ENCODE peak calls at places on chromosomes 16 and 17, in four cellular contexts. C is A549, K is HepG2, I is K562. T is an unnamed sample.

GRCh38 chr17:43581581-43581980 is 35.4 kb upstream of the ETV4 start:
- DNase-seq in I (no peak), K (peak; percentile 68), C (no peak), T (no peak)

GRCh38 chr17:8125196-8125946 is 1.5 kb upstream of the HES7 start:
- DNase-seq in C (peak; percentile 84), K (peak; percentile 64), I (peak; percentile 72), T (peak; percentile 86)

GRCh38 chr16:88050952-88051660 is 99.9 kb downstream of the BANP start:
- DNase-seq in K (no peak), C (no peak), I (no peak), T (no peak)

GRCh38 chr17:2090210-2090641 is 35.3 kb downstream of the HIC1 start:
- DNase-seq in I (no peak), K (no peak), C (no peak), T (no peak)

GRCh38 chr17:12727076-12727750 is 61.5 kb downstream of the MYOCD start:
- DNase-seq in I (no peak), K (no peak), C (no peak), T (no peak)

GRCh38 chr17:59842901-59843652 is 49.7 kb downstream of the TUBD1 start:
- DNase-seq in I (peak; percentile 33), C (peak; percentile 70), K (peak; percentile 96), T (no peak)

GRCh38 chr17:33990943-33991706 is 264.0 kb upstream of the CCL2 start:
- DNase-seq in C (no peak), I (peak; percentile 23), K (no peak), T (no peak)

GRCh38 chr17:81483862-81484194 is 28.8 kb downstream of the ACTG1 start:
- DNase-seq in I (no peak), K (no peak), C (no peak), T (no peak)

GRCh38 chr17:7910711-7911110 is 5.4 kb downstream of the RNF227 start:
- DNase-seq in K (no peak), C (no peak), I (no peak), T (no peak)

GRCh38 chr17:15087946-15088345 is 177.2 kb downstream of the PMP22 start:
- DNase-seq in K (no peak), C (no peak), I (no peak), T (no peak)

GRCh38 chr16:72561-73537 is at the start of gene RHBDF1:
- DNase-seq in I (peak; percentile 85), K (no peak), C (peak; percentile 53), T (peak; percentile 74)

GRCh38 chr16:88784074-88784855 is 755 bp downstream of the PIEZO1 start:
- DNase-seq in C (peak; percentile 83), I (peak; percentile 77), K (peak; percentile 75), T (peak; percentile 75)

GRCh38 chr16:3007059-3007956 is 5.4 kb upstream of the CLDN9 start:
- DNase-seq in K (no peak), I (peak; percentile 69), C (no peak), T (no peak)

GRCh38 chr16:87412371-87412995 is 20.3 kb downstream of the MAP1LC3B start:
- DNase-seq in I (no peak), K (no peak), C (no peak), T (no peak)

GRCh38 chr17:41802961-41803682 is 8.6 kb downstream of the P3H4 start:
- DNase-seq in I (no peak), K (no peak), C (no peak), T (no peak)

GRCh38 chr16:57536306-57537193 is at the start of gene CCDC102A:
- DNase-seq in I (peak; percentile 70), K (no peak), C (no peak), T (peak; percentile 62)

GRCh38 chr16:66437391-66437945 is 10.4 kb downstream of the BEAN1 start:
- DNase-seq in C (no peak), K (no peak), I (no peak), T (no peak)

GRCh38 chr17:79180358-79181005 is 105.9 kb downstream of the ENGASE start:
- DNase-seq in K (no peak), C (no peak), I (no peak), T (peak; percentile 39)

GRCh38 chr17:81317992-81318391 is 22.9 kb upstream of the SLC38A10 start:
- DNase-seq in I (no peak), K (no peak), C (no peak), T (peak; percentile 67)

GRCh38 chr16:29812754-29813643 is 1.0 kb downstream of the PRRT2 start:
- DNase-seq in I (no peak), K (no peak), C (no peak), T (no peak)

GRCh38 chr17:34756670-34757021 is 177.3 kb downstream of the TMEM132E start:
- DNase-seq in C (no peak), K (no peak), I (no peak), T (peak; percentile 20)

GRCh38 chr16:51763072-51763658 is 612.1 kb upstream of the SALL1 start:
- DNase-seq in I (no peak), K (no peak), C (no peak), T (peak; percentile 46)

GRCh38 chr16:68548947-68549346 is 9.9 kb downstream of the ZFP90 start:
- DNase-seq in K (no peak), C (no peak), I (no peak), T (no peak)

GRCh38 chr17:49779730-49780220 is 8.7 kb upstream of the KAT7 start:
- DNase-seq in K (peak; percentile 56), C (peak; percentile 34), I (peak; percentile 49), T (no peak)

GRCh38 chr17:4947411-4948165 is 742 bp downstream of the PFN1 start:
- DNase-seq in C (peak; percentile 64), K (peak; percentile 50), I (peak; percentile 67), T (peak; percentile 59)

GRCh38 chr17:32777436-32777835 is 99.5 kb downstream of the MYO1D start:
- DNase-seq in I (no peak), C (peak; percentile 21), K (no peak), T (no peak)

GRCh38 chr17:40278414-40278813 is 9.3 kb upstream of the CDC6 start:
- DNase-seq in C (no peak), I (no peak), K (no peak), T (no peak)

GRCh38 chr17:40286473-40286872 is 1.2 kb upstream of the CDC6 start:
- DNase-seq in I (no peak), K (peak; percentile 76), C (no peak), T (no peak)

GRCh38 chr17:40283662-40284061 is 4.0 kb upstream of the CDC6 start:
- DNase-seq in I (no peak), C (peak; percentile 46), K (no peak), T (no peak)

GRCh38 chr17:40284085-40284713 is 3.5 kb upstream of the CDC6 start:
- DNase-seq in I (no peak), C (peak; percentile 25), K (no peak), T (no peak)

DNA sequence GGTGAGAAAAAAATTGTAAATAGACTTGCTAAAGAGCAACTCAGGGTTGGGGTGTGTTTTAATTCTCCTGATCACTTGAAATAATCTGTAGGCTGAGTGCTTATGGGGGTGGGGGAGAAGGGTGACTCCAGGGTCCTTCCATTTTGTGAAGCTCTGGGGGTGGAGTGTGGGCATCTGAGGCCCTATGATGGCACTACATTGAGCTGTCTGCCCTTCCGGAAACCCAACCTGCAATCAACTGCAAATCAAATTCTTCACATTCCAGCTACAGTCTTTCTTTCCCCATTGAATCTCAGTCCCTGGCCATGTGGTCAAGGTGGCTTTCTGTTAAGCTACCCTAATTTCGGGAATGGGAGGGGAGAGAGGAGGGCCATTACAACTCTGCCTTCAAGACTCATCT is 6.0 kb upstream of the CDC6 start:
- DNase-seq in I (no peak), K (no peak), C (no peak), T (peak; percentile 30)
- TF ChIP-seq NR3C1 in I (no peak), K (no peak), C (no peak), T (no peak)

DNA sequence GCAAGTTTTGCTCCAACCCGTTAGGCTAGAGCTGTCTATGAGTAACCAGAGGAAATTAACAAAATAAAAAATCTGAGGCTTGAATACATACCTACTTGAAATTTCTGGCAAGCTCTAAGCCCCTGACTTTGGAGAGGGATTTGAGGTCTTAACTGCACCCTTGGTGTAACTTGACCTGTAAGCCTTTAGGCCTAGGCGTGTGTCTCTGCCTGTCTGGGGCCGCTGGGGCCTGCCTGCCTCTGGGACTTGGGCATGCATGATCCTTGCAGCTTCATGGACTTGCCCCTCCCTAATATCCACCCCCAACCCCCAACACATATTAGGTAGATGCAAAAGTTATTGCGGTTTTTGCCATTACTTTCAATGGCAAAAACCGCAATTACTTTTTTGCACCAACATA is 3.7 kb upstream of the CDC42EP4 start:
- DNase-seq in C (no peak), I (no peak), K (no peak), T (no peak)
- TF ChIP-seq NR3C1 in C (no peak), I (no peak), K (no peak), T (no peak)

GRCh38 chr17:46812624-46813318 is 5.7 kb downstream of the WNT3 start:
- DNase-seq in K (no peak), I (no peak), C (no peak), T (no peak)

GRCh38 chr17:46810837-46811236 is 7.7 kb downstream of the WNT3 start:
- DNase-seq in I (no peak), K (no peak), C (no peak), T (no peak)

GRCh38 chr17:46814446-46814845 is 4.0 kb downstream of the WNT3 start:
- DNase-seq in I (no peak), K (no peak), C (no peak), T (peak; percentile 47)

GRCh38 chr17:46813920-46814319 is 4.6 kb downstream of the WNT3 start:
- DNase-seq in C (no peak), K (no peak), I (no peak), T (no peak)

GRCh38 chr17:46811978-46812583 is 6.4 kb downstream of the WNT3 start:
- DNase-seq in K (no peak), C (no peak), I (peak; percentile 33), T (no peak)
- TF ChIP-seq NR3C1 in K (no peak), C (no peak), I (no peak), T (no peak)

GRCh38 chr17:37180371-37180770 is 195.4 kb upstream of the C17orf78 start:
- DNase-seq in K (no peak), C (no peak), I (no peak), T (no peak)
- TF ChIP-seq NR3C1 in K (no peak), C (no peak), I (no peak), T (no peak)

DNA sequence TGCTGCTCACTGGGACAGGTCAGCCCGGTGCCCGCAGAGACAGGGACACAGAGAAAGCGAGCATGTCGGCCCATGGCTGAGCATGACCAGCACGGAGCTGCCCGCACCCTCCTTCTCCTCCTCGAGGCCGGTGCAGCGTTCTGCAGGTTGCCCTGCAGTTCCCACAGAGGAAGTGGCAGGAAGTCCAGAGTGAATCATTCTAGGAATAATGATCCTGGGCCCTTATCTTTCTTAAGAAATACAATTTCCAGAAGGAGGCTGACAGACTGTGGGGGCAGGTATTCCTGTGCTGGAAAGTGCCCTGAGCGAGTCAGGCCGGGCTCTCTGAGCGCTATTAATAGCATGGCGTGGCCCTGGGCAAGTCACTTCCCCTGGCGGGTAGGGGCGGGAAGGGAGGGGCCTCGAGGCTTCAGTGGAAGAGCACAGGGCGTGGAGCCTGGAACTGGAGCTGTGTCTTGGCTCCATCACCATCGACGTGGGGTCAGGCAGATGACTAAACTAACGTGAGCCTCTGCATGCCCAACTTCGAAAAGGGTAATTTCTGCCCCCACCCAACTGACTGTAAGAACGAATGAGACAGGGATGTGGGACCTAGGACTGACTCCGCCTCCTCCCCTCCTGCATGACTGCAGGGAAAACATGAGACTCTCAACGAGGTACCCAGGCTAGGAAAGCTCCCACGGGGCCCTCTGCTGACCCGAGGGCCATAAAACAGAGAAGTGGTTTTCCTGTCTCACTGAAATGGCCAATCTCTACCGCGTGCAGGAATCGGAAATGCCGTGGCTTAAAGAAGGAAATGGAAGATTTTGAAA is 9.8 kb downstream of the TMEM204 start:
- DNase-seq in I (peak; percentile 84), C (peak; percentile 51), K (peak; percentile 39), T (peak; percentile 41)
- TF ChIP-seq NR3C1 in I (no peak), C (no peak), K (no peak), T (no peak)

GRCh38 chr16:81385031-81385756 is 59.4 kb upstream of the CMIP start:
- DNase-seq in C (no peak), K (no peak), I (no peak), T (no peak)
- TF ChIP-seq NR3C1 in C (no peak), K (no peak), I (no peak), T (no peak)